ENCODE peak calls at places on chromosomes 6 and 20, in seven cellular contexts. O is GM12878, W is HCT116, A is SK-N-SH, J is HepG2, I is H1, P is K562. T is an unnamed sample.

GRCh38 chr20:38894091-38894847 is 31.9 kb upstream of the FAM83D start:
- DNase-seq in O (no peak), W (no peak), A (peak; percentile 86), J (no peak), I (no peak), P (peak; percentile 75), T (no peak)

GRCh38 chr6:4848382-4849068 is 72.3 kb downstream of the CDYL start:
- DNase-seq in O (no peak), W (no peak), A (no peak), J (peak; percentile 62), I (no peak), P (peak; percentile 49), T (peak; percentile 13)

GRCh38 chr6:1724124-1724523 is 114.4 kb downstream of the FOXC1 start:
- DNase-seq in O (no peak), W (no peak), A (no peak), J (no peak), I (peak; percentile 38), P (no peak), T (no peak)

GRCh38 chr6:105593805-105594231 is 190.9 kb upstream of the PREP start:
- DNase-seq in O (no peak), W (no peak), A (no peak), J (no peak), I (no peak), P (no peak), T (peak; percentile 64)

GRCh38 chr20:61753196-61753942 is 312.3 kb downstream of the TAF4 start:
- DNase-seq in O (no peak), W (no peak), A (no peak), J (no peak), I (no peak), P (no peak), T (no peak)

GRCh38 chr6:111565316-111566221 is 40.1 kb downstream of the TRAF3IP2 start:
- DNase-seq in O (no peak), W (no peak), A (no peak), J (peak; percentile 30), I (no peak), P (no peak), T (no peak)

GRCh38 chr6:37004044-37004984 is 1.1 kb upstream of the FGD2 start:
- DNase-seq in O (no peak), W (no peak), A (peak; percentile 55), J (no peak), I (no peak), P (no peak), T (no peak)

GRCh38 chr6:101490857-101491256 is 97.3 kb downstream of the GRIK2 start:
- DNase-seq in O (no peak), W (no peak), A (no peak), J (no peak), I (no peak), P (no peak), T (no peak)

DNA sequence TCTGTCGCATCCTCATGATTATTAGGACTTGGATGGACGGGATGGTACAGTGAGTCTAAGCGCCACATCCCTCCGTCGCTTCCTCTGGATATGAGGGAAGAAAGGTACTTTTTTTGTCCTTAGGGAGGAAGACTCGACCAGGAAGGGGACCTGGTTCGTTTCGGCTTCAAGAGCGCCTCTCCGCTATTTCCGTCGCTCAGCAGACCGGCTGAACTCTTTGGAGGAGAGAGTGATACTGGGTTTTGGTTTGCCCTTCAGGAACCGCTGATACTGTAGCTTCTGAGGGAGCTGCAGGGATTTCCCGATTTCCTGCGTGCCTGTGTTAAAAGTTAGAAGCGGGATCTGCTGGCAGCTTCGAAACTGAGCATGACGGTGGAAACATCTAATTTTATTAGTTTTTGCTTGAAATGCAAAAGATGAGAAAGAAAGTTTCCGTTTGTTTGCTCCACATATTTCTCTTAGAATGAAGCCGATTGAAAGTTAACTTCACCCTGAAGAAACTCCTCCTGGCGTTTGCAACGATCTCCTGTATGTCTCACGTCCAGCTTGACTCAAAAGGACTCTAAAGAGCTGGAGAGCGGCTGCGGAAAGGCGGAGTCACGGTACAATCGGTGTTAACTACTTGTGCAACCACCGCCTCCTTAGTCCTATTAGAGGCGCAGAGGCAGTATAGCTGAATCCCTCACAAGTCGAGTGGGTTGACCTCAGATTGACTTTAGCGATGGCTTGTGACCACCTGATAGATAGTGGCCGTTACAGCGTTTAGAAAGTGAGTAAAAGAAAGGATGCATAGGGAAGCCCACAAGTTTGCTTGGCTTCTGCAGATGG is 129.4 kb downstream of the TRIM27 start:
- DNase-seq in O (no peak), W (no peak), A (no peak), J (peak; percentile 29), I (no peak), P (peak; percentile 55), T (peak; percentile 67)
- TF ChIP-seq JUND in O (no peak), W (no peak), A (no peak), J (no peak), I (no peak), P (no peak), T (no peak)

GRCh38 chr6:125048274-125048673 is 86.0 kb downstream of the RNF217 start:
- DNase-seq in O (no peak), W (no peak), A (no peak), J (no peak), I (no peak), P (no peak), T (no peak)

GRCh38 chr6:125044667-125045066 is 82.4 kb downstream of the RNF217 start:
- DNase-seq in O (no peak), W (no peak), A (no peak), J (no peak), I (no peak), P (no peak), T (no peak)

GRCh38 chr6:125044066-125044465 is 81.8 kb downstream of the RNF217 start:
- DNase-seq in O (no peak), W (no peak), A (no peak), J (no peak), I (no peak), P (no peak), T (no peak)

GRCh38 chr6:125041740-125042459 is 79.7 kb downstream of the RNF217 start:
- DNase-seq in O (no peak), W (peak; percentile 29), A (no peak), J (no peak), I (no peak), P (no peak), T (no peak)

GRCh38 chr6:125046107-125046925 is 84.1 kb downstream of the RNF217 start:
- DNase-seq in O (no peak), W (no peak), A (no peak), J (no peak), I (no peak), P (peak; percentile 36), T (no peak)
- TF ChIP-seq JUND in O (no peak), W (no peak), A (no peak), J (no peak), I (no peak), P (peak; percentile 20), T (no peak)

GRCh38 chr6:24584390-24584735 is 61.6 kb downstream of the KIAA0319 start:
- DNase-seq in O (no peak), W (no peak), A (peak; percentile 38), J (no peak), I (no peak), P (no peak), T (no peak)
- TF ChIP-seq JUND in O (no peak), W (no peak), A (no peak), J (no peak), I (no peak), P (no peak), T (no peak)

GRCh38 chr6:166619912-166620311 is 7.1 kb downstream of the RPS6KA2 start:
- DNase-seq in O (no peak), W (no peak), A (peak; percentile 47), J (no peak), I (no peak), P (no peak), T (peak; percentile 41)
- TF ChIP-seq JUND in O (no peak), W (no peak), A (peak; percentile 91), J (no peak), I (no peak), P (no peak), T (no peak)

DNA sequence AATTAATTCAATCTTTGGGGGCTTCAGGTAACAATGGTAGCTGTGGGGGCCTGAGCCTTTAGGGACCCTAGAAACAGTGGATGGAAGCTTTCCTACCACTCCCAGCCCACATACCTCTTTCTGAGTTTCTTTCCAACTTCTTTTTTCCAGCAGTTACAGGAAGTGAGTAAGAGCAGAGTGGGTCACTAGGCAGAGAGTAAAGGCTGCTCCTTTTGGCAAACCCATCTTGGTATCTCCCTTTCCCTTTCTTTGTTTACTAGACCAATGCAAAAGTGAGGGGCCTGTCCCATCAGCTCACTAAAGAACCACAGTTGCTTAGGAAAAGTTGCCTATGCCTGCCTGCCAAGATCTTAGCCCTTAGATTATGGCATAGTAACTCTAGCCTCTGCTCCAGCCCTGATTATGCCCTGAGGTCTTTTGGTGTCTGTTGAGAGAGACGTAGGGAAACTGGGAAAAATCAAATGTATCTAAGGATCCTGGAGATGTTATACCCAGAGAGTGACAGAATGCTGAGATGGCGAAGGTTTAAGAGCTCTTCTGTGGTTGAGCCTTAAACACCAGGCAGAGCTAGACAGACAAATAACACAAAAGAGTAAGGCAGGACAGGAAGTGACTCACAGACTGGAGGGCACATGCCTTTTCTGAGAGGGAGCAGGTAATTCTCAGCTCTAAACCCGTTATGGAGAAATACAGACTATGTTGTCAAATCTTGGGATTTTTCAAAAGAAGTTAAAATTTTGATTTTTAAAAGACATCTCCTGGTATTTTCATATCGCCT is 31.3 kb downstream of the TRMT6 start:
- DNase-seq in O (no peak), W (no peak), A (no peak), J (peak; percentile 53), I (no peak), P (no peak), T (no peak)
- TF ChIP-seq JUND in O (no peak), W (peak; percentile 36), A (peak; percentile 46), J (no peak), I (peak; percentile 52), P (no peak), T (no peak)

GRCh38 chr6:169723991-169724553 is at the start of gene PHF10:
- DNase-seq in O (no peak), W (no peak), A (peak; percentile 84), J (no peak), I (no peak), P (peak; percentile 84), T (peak; percentile 38)
- TF ChIP-seq JUND in O (no peak), W (no peak), A (no peak), J (no peak), I (no peak), P (no peak), T (no peak)

GRCh38 chr6:168363811-168364792 is 44.5 kb upstream of the DACT2 start:
- DNase-seq in O (no peak), W (no peak), A (no peak), J (no peak), I (no peak), P (no peak), T (no peak)
- TF ChIP-seq JUND in O (no peak), W (no peak), A (no peak), J (no peak), I (no peak), P (no peak), T (no peak)

DNA sequence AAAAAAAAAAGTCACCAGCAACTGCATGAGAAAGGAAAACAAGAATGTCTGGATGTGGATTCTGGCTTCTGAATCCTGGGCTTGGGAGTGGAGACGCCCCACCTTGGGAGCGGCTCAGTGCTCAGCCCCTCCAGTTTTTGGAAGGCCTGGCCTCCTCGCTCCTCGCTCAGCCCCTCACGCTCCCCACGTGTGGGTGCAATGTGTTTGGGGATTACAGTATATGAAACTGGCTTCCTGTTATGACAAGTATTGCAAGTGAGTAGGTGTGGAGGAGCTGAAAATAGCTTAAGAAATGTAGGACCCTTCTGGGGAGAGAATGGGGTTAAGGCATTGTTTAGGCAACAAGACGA is 67.0 kb downstream of the ADTRP start:
- DNase-seq in O (peak; percentile 67), W (no peak), A (no peak), J (no peak), I (no peak), P (no peak), T (no peak)
- TF ChIP-seq JUND in O (peak; percentile 28), W (no peak), A (no peak), J (no peak), I (no peak), P (no peak), T (no peak)